ENCODE peak calls at places on chromosome 22, in ten cellular contexts. J, Z, S, I, O, A, N, M, X and Q are unnamed samples.

GRCh38 chr22:35424081-35424480 is 24.1 kb downstream of the MCM5 start:
- DNase-seq in A (no peak), I (no peak), N (no peak), J (no peak), Z (no peak), S (no peak), X (no peak), O (no peak), M (no peak), Q (no peak)

GRCh38 chr22:50299724-50300619 is 7.5 kb downstream of the PLXNB2 start:
- DNase-seq in S (no peak), Z (no peak), M (no peak), X (peak; percentile 88), A (peak; percentile 86), O (no peak), I (no peak), J (no peak), N (no peak), Q (no peak)

GRCh38 chr22:27238935-27239510 is 562.5 kb downstream of the MN1 start:
- DNase-seq in S (peak; percentile 81), A (no peak), M (peak; percentile 87), I (peak; percentile 100), N (peak; percentile 100), J (no peak), X (no peak), Z (peak; percentile 95), O (no peak), Q (peak; percentile 83)

GRCh38 chr22:22955866-22956535 is 68.4 kb downstream of the IGLL5 start:
- DNase-seq in S (peak; percentile 43), X (peak; percentile 73), Z (peak; percentile 75), J (peak; percentile 52), I (peak; percentile 48), O (peak; percentile 70), N (peak; percentile 48), A (peak; percentile 70), M (peak; percentile 41), Q (peak; percentile 69)

GRCh38 chr22:27952779-27953178 is 33.7 kb upstream of the PITPNB start:
- DNase-seq in I (no peak), N (no peak), A (no peak), M (no peak), J (no peak), O (no peak), Z (peak; percentile 17), S (no peak), X (no peak), Q (no peak)

GRCh38 chr22:17407643-17408042 is 38.4 kb downstream of the CECR2 start:
- DNase-seq in M (no peak), O (no peak), I (no peak), N (no peak), J (no peak), A (no peak), Z (no peak), S (no peak), X (no peak), Q (no peak)

GRCh38 chr22:40107244-40107643 is 70.5 kb upstream of the TNRC6B start:
- DNase-seq in J (no peak), X (no peak), S (no peak), M (no peak), A (no peak), N (no peak), O (peak; percentile 45), I (no peak), Z (no peak), Q (peak; percentile 7)

GRCh38 chr22:19066531-19067271 is 55.5 kb downstream of the DGCR2 start:
- DNase-seq in X (no peak), O (no peak), Z (peak; percentile 74), J (no peak), I (peak; percentile 13), N (peak; percentile 76), S (peak; percentile 42), A (no peak), M (peak; percentile 72), Q (peak; percentile 62)

GRCh38 chr22:50180727-50181521 is 4.8 kb upstream of the TRABD start:
- DNase-seq in O (no peak), N (no peak), X (no peak), A (no peak), S (no peak), J (no peak), I (no peak), M (no peak), Z (no peak), Q (no peak)

GRCh38 chr22:39651783-39652058 is 81.2 kb downstream of the CACNA1I start:
- DNase-seq in X (no peak), O (no peak), A (no peak), N (no peak), S (no peak), I (no peak), Z (no peak), J (no peak), M (no peak), Q (no peak)

GRCh38 chr22:20428496-20429253 is 8.9 kb downstream of the SCARF2 start:
- DNase-seq in M (no peak), X (no peak), I (no peak), Z (no peak), O (no peak), N (no peak), J (no peak), S (no peak), A (no peak), Q (no peak)

GRCh38 chr22:27473533-27473932 is 328.0 kb downstream of the MN1 start:
- DNase-seq in O (no peak), M (peak; percentile 85), Z (peak; percentile 95), S (no peak), N (no peak), A (no peak), X (no peak), J (peak; percentile 56), I (no peak), Q (no peak)

DNA sequence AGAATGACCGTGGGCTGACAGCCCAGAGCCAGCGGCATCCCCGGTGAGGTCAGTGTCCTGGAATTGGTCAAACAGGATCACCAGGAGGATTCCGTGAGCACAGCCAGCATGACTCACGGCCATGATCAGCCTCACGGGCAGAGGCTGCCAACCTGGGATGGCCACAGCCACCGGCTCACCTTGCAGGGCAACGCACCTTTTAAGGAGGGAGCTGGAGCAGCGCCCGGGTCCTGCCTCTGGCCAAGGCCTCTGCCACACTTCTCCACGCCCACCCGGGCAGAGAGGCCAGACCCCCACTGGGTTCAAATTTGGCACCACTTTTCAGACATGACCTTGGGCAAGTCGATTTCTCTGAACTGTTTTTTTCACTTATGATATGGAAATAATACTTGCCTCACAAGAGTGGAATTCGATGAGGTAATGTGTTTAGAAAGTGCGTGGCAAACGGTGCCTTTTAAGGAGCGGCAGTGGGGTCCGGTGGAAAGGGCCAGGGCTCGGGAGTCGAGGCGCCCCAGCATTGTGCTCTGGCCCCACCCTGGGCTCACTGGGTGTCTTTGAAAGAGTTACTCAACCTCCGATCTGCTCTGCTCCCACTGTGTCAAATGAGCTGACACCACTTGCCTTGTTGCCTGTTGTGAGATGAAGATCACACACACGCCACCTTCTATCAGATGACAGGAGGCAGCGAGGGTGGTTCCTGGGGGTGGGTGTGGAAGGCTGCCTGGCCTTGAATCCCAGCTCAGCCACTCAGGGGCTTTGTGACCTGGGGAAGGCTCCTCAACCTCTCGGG is 16.0 kb downstream of the TXN2 start:
- DNase-seq in S (peak; percentile 91), X (peak; percentile 80), A (no peak), Z (peak; percentile 94), N (peak; percentile 95), M (peak; percentile 94), J (peak; percentile 86), O (peak; percentile 4), I (peak; percentile 88), Q (peak; percentile 93)
- TF ChIP-seq CTCF in S (no peak), X (no peak), A (no peak), Z (no peak), N (no peak), M (no peak), J (no peak), O (no peak), I (no peak), Q (no peak)

GRCh38 chr22:43885319-43885671 is 6.5 kb downstream of the PNPLA5 start:
- DNase-seq in N (no peak), I (no peak), A (no peak), X (no peak), J (no peak), O (no peak), Z (no peak), S (no peak), M (no peak), Q (no peak)
- TF ChIP-seq CTCF in N (no peak), I (no peak), A (no peak), X (no peak), J (no peak), O (no peak), Z (no peak), S (no peak), M (no peak), Q (no peak)

DNA sequence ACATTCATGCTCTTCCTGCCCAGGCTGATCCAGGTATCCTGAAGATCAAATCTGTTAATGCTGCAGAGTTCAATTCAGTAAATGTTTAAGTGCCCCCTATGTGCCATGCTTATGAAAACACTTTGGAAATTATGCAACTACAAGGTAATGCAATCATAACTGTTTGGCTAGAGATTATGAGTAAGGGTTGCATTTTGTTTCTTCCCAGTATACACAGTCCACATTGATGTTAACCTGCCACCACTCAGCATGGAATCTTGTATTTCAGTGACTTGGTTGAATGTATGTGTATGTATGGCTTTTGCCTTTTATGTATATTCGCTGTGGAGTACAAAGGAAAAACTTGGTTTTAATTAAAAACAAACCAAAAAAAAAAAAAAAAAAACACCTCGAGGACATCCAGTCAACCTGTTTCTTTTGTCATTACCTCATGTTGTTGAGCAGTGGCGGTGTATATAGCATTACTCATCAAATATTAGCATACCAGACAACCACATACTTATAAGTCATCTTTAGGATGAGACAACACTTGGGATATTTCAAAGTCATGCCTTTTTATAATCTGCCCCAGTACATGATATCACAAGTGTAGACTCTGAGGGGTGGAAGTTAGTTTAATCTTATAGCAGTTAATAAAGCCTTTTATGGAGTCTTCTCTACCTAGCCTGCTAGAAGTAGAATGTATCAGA is 86.1 kb upstream of the HORMAD2 start:
- DNase-seq in I (peak; percentile 79), Z (peak; percentile 93), J (no peak), O (no peak), A (no peak), M (peak; percentile 89), X (no peak), S (no peak), N (peak; percentile 95), Q (peak; percentile 78)
- TF ChIP-seq CTCF in I (no peak), Z (peak; percentile 52), J (peak; percentile 16), O (no peak), A (no peak), M (peak; percentile 58), X (no peak), S (no peak), N (peak; percentile 10), Q (peak; percentile 34)

DNA sequence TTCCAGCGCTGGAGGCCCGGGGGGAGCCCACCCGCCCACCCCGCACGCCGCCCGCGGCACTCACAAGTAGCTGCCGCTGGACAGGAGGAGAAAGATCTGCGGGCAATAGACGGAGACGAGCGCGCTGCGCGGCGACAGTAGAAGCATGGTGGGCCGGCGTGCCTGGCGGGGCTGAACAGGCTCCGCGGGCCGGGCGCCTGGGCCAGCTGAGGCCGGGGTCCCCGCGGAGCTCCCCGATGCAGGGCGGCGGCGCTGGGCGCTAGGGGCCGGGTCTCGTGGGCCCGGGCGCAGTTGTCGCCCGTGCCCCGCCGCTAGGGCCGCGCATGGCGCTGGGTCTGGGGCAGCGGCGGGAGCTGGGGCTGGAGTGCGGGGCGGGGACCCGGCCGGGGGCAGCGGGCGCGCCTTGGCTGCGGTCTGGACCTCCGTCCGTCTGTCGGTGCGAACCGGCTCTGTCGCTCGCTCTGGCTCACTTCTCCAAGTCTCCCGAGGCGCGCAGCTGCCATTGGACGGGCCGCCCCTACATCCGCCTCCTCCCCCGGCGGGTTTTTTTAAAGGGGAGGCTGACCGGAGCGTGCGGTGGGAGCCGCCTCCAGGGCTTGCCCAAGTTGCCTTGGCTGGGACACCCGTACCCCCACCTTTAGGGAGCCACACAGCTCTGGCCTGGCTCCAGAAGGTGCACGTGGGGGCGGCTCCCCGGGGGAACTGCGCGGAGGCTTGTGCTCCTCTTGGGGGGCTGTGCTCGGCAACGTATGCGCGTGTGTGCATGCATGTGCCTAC is 4.7 kb downstream of the WNT7B start:
- DNase-seq in J (no peak), Z (peak; percentile 40), I (no peak), M (no peak), A (no peak), S (no peak), X (no peak), N (peak; percentile 58), O (no peak), Q (no peak)
- TF ChIP-seq CTCF in J (no peak), Z (no peak), I (no peak), M (no peak), A (no peak), S (no peak), X (no peak), N (no peak), O (no peak), Q (no peak)